ENCODE peak calls at places on chromosome 19, in five cellular contexts. V, Q, W, E and T are unnamed samples. For H3K4me1, the result is how much of the 10 kb centered on the place peaks cover.

GRCh38 chr19:40420766-40421467 is 4.9 kb downstream of the SERTAD1 start:
- DNase-seq in V (peak), Q (peak), W (peak), E (peak), T (peak)

GRCh38 chr19:7214329-7215089 is 79.7 kb downstream of the INSR start:
- DNase-seq in V (no peak), Q (no peak), W (no peak), E (no peak), T (no peak)

GRCh38 chr19:7418575-7418974 is 69.8 kb downstream of the ARHGEF18 start:
- DNase-seq in V (no peak), Q (no peak), W (no peak), E (no peak), T (no peak)

GRCh38 chr19:48681127-48681470 is 8.3 kb upstream of the NTN5 start:
- DNase-seq in V (no peak), Q (peak), W (no peak), E (no peak), T (no peak)

GRCh38 chr19:45499196-45500180 is 1.2 kb downstream of the PPM1N start:
- DNase-seq in V (no peak), Q (no peak), W (no peak), E (peak), T (peak)

GRCh38 chr19:33771308-33772101 is 25.2 kb upstream of the KCTD15 start:
- DNase-seq in V (peak), Q (peak), W (peak), E (peak), T (peak)

GRCh38 chr19:49564616-49565045 is 15.7 kb downstream of the NOSIP start:
- DNase-seq in V (no peak), Q (no peak), W (no peak), E (peak), T (peak)

GRCh38 chr19:23318143-23318542 is 67.9 kb upstream of the ZNF724 start:
- DNase-seq in V (no peak), Q (no peak), W (no peak), E (no peak), T (no peak)

GRCh38 chr19:45150731-45151725 is 9.8 kb downstream of the NKPD1 start:
- DNase-seq in V (no peak), Q (no peak), W (peak), E (no peak), T (no peak)

GRCh38 chr19:39093761-39094160 is 9.6 kb downstream of the ACP7 start:
- DNase-seq in V (no peak), Q (peak), W (no peak), E (no peak), T (no peak)

GRCh38 chr19:7509625-7510024 is 6.3 kb upstream of the ZNF358 start:
- DNase-seq in V (no peak), Q (no peak), W (no peak), E (no peak), T (no peak)

GRCh38 chr19:6092329-6093286 is 17.7 kb downstream of the RFX2 start:
- DNase-seq in V (peak), Q (peak), W (peak), E (no peak), T (no peak)

GRCh38 chr19:45716314-45717130 is 14.2 kb downstream of the FBXO46 start:
- DNase-seq in V (no peak), Q (no peak), W (no peak), E (no peak), T (no peak)

GRCh38 chr19:4606921-4607678 is 32.2 kb upstream of the TNFAIP8L1 start:
- DNase-seq in V (peak), Q (no peak), W (peak), E (no peak), T (no peak)

GRCh38 chr19:35107541-35107939 is 8.1 kb upstream of the FXYD3 start:
- DNase-seq in V (peak), Q (peak), W (no peak), E (no peak), T (no peak)

GRCh38 chr19:41792513-41793413 is 3.6 kb upstream of the CEACAM3 start:
- DNase-seq in V (peak), Q (peak), W (peak), E (peak), T (peak)

GRCh38 chr19:35513231-35513974 is at the start of gene DMKN:
- DNase-seq in V (no peak), Q (peak), W (no peak), E (no peak), T (no peak)

GRCh38 chr19:6333439-6333838 is at the start of gene ACER1:
- DNase-seq in V (no peak), Q (no peak), W (no peak), E (no peak), T (no peak)

GRCh38 chr19:50040967-50041366 is 15.2 kb downstream of the ZNF473 start:
- DNase-seq in V (no peak), Q (no peak), W (no peak), E (no peak), T (no peak)

GRCh38 chr19:37251308-37252229 is 33.6 kb downstream of the ZNF383 start:
- DNase-seq in V (peak), Q (peak), W (peak), E (peak), T (peak)

GRCh38 chr19:47458672-47459071 is 13.0 kb downstream of the SLC8A2 start:
- DNase-seq in V (no peak), Q (no peak), W (no peak), E (no peak), T (no peak)

GRCh38 chr19:47459477-47459876 is 12.2 kb downstream of the SLC8A2 start:
- DNase-seq in V (no peak), Q (no peak), W (no peak), E (no peak), T (no peak)

GRCh38 chr19:47461876-47462275 is 9.8 kb downstream of the SLC8A2 start:
- DNase-seq in V (no peak), Q (no peak), W (no peak), E (no peak), T (no peak)

GRCh38 chr19:47456721-47457478 is 14.8 kb downstream of the SLC8A2 start:
- DNase-seq in V (no peak), Q (no peak), W (no peak), E (no peak), T (no peak)
- H3K4me3 ChIP-seq in V (no peak), Q (no peak), W (no peak), E (no peak), T (no peak)

DNA sequence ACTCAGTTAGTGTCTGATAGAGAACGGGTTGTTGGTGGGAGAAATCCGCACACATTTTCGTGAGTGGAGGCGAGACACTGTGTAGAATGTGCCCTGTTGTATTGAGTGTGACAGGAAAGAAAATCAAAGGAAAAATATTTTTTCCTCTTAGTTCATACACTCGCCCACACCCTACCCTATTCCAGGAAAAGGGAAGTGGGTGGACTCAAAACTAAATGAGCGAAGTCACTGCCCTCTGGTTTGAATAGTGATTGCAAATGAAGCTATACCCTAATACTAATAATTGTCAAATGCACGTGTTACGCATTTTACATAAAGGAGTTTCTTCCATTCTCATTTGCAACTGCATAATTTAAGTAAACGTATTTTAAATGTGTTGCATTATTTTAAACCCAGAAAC is 2.0 kb downstream of the ZNF347 start:
- DNase-seq in V (no peak), Q (no peak), W (no peak), E (no peak), T (no peak)
- H3K4me1 ChIP-seq in V (under half), Q (under half), W (under half), E (under half), T (under half)

DNA sequence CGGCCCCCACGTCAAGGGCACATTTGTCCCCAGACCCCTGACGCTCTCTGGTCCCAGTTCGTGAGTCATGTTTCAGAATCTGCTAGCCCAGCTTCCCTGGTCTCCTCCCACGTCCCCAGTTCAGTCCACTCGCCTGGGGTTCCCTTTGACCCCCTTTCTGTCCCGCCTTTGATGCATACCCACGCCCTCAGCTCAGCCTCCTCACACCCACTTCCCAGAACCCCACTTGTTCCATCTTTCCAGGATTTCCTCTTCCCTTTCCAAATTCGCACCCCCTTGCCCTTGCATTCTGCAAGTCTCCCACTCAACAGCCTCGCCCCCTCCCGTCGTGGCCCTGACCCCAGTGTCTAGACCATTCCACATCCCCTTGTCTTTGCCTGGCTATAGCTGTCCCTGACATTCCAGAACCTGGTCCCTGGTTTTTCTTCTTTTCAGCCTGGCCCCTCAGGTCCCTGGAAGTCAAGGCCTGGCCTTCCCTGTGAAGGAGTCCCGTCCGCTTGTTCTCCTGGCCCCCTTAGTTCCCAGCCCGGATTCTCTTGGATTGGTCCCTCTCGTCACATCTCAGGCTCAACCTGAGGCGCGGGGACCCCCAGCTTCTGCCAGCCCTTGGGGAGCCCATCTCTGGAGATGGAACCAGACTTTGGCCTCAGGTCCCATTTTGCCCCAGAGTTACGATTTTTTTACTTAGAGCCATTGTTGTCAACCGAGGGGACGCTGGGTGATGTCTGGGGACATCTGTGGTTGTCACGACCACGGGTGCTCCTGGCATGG is 1.3 kb downstream of the NCLN start:
- DNase-seq in V (no peak), Q (no peak), W (peak), E (no peak), T (no peak)
- H3K4me3 ChIP-seq in V (peak), Q (peak), W (peak), E (peak), T (peak)

GRCh38 chr19:1018393-1018792 is 2.5 kb downstream of the TMEM259 start:
- DNase-seq in V (no peak), Q (no peak), W (no peak), E (no peak), T (no peak)

GRCh38 chr19:1018932-1019615 is 1.8 kb downstream of the TMEM259 start:
- DNase-seq in V (peak), Q (no peak), W (no peak), E (no peak), T (no peak)

GRCh38 chr19:1019980-1020867 is 699 bp downstream of the TMEM259 start:
- DNase-seq in V (peak), Q (no peak), W (peak), E (no peak), T (no peak)

GRCh38 chr19:1020868-1021425 is at the start of gene TMEM259:
- DNase-seq in V (peak), Q (peak), W (peak), E (peak), T (peak)

GRCh38 chr19:1019616-1019961 is 1.3 kb downstream of the TMEM259 start:
- DNase-seq in V (no peak), Q (no peak), W (no peak), E (no peak), T (no peak)
- H3K4me1 ChIP-seq in V (under half), Q (under half), W (half or more), E (half or more), T (half or more)

GRCh38 chr19:29773141-29773540 is 38.6 kb upstream of the CCNE1 start:
- DNase-seq in V (no peak), Q (no peak), W (no peak), E (no peak), T (no peak)
- H3K4me3 ChIP-seq in V (no peak), Q (no peak), W (no peak), E (no peak), T (no peak)